ENCODE peak calls at places on chromosomes 6 and 20, in four cellular contexts. One of them, this sample, is unnamed.

GRCh38 chr20:24682496-24683090 is 213.2 kb downstream of the SYNDIG1 start:
- DNase-seq in psoas muscle: no peak
- DNase-seq in Panc1: no peak
- DNase-seq in testis: no peak
- DNase-seq in this sample: no peak

GRCh38 chr6:144286503-144287393 is 1.6 kb downstream of the UTRN start:
- DNase-seq in psoas muscle: peak
- DNase-seq in testis: peak
- DNase-seq in Panc1: peak
- DNase-seq in this sample: peak

GRCh38 chr6:79438015-79438414 is 99.2 kb downstream of the LCA5 start:
- DNase-seq in testis: peak
- DNase-seq in Panc1: no peak
- DNase-seq in psoas muscle: no peak
- DNase-seq in this sample: no peak

GRCh38 chr6:113855500-113856010 is 1.6 kb upstream of the MARCKS start:
- DNase-seq in testis: peak
- DNase-seq in Panc1: no peak
- DNase-seq in psoas muscle: no peak
- DNase-seq in this sample: no peak

GRCh38 chr6:143000771-143001170 is 55.8 kb upstream of the HIVEP2 start:
- DNase-seq in psoas muscle: no peak
- DNase-seq in Panc1: no peak
- DNase-seq in testis: no peak
- DNase-seq in this sample: no peak

GRCh38 chr6:128244751-128245405 is 275.5 kb downstream of the PTPRK start:
- DNase-seq in psoas muscle: no peak
- DNase-seq in Panc1: no peak
- DNase-seq in testis: no peak
- DNase-seq in this sample: no peak

GRCh38 chr6:3628143-3628840 is 123.2 kb downstream of the PXDC1 start:
- DNase-seq in psoas muscle: no peak
- DNase-seq in testis: no peak
- DNase-seq in Panc1: no peak
- DNase-seq in this sample: no peak

GRCh38 chr20:62695448-62696414 is 12.9 kb upstream of the NTSR1 start:
- DNase-seq in Panc1: no peak
- DNase-seq in testis: no peak
- DNase-seq in psoas muscle: no peak
- DNase-seq in this sample: no peak

GRCh38 chr20:56422131-56422823 is 10.2 kb downstream of the CASS4 start:
- DNase-seq in testis: no peak
- DNase-seq in Panc1: no peak
- DNase-seq in psoas muscle: no peak
- DNase-seq in this sample: no peak

GRCh38 chr20:33684533-33685327 is 1.5 kb downstream of the E2F1 start:
- DNase-seq in psoas muscle: no peak
- DNase-seq in Panc1: no peak
- DNase-seq in testis: no peak
- DNase-seq in this sample: no peak

GRCh38 chr6:155126727-155127439 is 131.8 kb downstream of the TIAM2 start:
- DNase-seq in Panc1: peak
- DNase-seq in psoas muscle: peak
- DNase-seq in testis: no peak
- DNase-seq in this sample: no peak

GRCh38 chr6:47106721-47107197 is 64.6 kb upstream of the ADGRF1 start:
- DNase-seq in Panc1: no peak
- DNase-seq in psoas muscle: no peak
- DNase-seq in testis: no peak
- DNase-seq in this sample: no peak

GRCh38 chr20:32483351-32484220 is 101.5 kb downstream of the NOL4L start:
- DNase-seq in psoas muscle: peak
- DNase-seq in Panc1: no peak
- DNase-seq in testis: peak
- DNase-seq in this sample: peak

GRCh38 chr20:35885212-35885611 is 69.1 kb downstream of the SCAND1 start:
- DNase-seq in testis: no peak
- DNase-seq in psoas muscle: no peak
- DNase-seq in Panc1: no peak
- DNase-seq in this sample: no peak

GRCh38 chr20:661474-662288 is 8.7 kb upstream of the SRXN1 start:
- DNase-seq in psoas muscle: no peak
- DNase-seq in testis: no peak
- DNase-seq in Panc1: no peak
- DNase-seq in this sample: no peak

GRCh38 chr20:51525241-51526104 is 17.0 kb downstream of the NFATC2 start:
- DNase-seq in testis: no peak
- DNase-seq in psoas muscle: no peak
- DNase-seq in Panc1: no peak
- DNase-seq in this sample: no peak

DNA sequence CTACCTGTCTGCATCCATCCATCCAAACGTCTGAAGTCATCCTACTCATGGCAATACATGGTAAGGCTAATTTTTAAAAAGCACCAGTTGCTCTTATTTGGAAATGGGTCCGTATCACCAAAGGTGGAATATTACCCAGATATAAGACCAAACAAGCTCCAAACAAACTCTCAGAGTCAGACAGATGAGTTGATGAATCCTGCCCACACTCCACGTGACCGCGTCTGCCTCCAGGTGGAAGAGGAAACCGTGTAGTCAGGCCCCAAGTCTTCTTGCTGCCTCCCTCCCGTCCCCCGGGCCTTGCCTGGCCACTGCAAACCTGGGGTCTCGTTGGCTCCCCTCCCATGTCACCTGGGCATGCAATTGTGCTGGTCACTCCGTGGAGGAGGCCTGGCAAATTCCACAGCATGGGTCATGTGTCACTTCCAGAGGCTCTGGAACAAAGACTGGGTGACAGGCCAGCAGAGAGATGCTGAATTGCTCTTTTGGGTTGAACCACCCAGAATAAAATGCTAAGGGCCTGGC is 31.8 kb downstream of the CTCFL start:
- DNase-seq in psoas muscle: no peak
- DNase-seq in testis: no peak
- DNase-seq in Panc1: no peak
- DNase-seq in this sample: no peak
- H3K4me3 ChIP-seq in psoas muscle: no peak
- H3K4me3 ChIP-seq in testis: no peak
- H3K4me3 ChIP-seq in Panc1: no peak
- H3K4me3 ChIP-seq in this sample: no peak

GRCh38 chr6:122180132-122180531 is 219.3 kb upstream of the HSF2 start:
- DNase-seq in Panc1: no peak
- DNase-seq in psoas muscle: no peak
- DNase-seq in testis: no peak
- DNase-seq in this sample: no peak
- TF ChIP-seq CTCF in Panc1: no peak
- TF ChIP-seq CTCF in psoas muscle: peak
- TF ChIP-seq CTCF in testis: no peak
- TF ChIP-seq CTCF in this sample: no peak

GRCh38 chr6:152112503-152113261 is 305.2 kb downstream of the ESR1 start:
- DNase-seq in psoas muscle: peak
- DNase-seq in Panc1: no peak
- DNase-seq in testis: no peak
- DNase-seq in this sample: peak
- H3K27ac ChIP-seq in psoas muscle: peak
- H3K27ac ChIP-seq in Panc1: no peak
- H3K27ac ChIP-seq in testis: no peak
- H3K27ac ChIP-seq in this sample: peak

DNA sequence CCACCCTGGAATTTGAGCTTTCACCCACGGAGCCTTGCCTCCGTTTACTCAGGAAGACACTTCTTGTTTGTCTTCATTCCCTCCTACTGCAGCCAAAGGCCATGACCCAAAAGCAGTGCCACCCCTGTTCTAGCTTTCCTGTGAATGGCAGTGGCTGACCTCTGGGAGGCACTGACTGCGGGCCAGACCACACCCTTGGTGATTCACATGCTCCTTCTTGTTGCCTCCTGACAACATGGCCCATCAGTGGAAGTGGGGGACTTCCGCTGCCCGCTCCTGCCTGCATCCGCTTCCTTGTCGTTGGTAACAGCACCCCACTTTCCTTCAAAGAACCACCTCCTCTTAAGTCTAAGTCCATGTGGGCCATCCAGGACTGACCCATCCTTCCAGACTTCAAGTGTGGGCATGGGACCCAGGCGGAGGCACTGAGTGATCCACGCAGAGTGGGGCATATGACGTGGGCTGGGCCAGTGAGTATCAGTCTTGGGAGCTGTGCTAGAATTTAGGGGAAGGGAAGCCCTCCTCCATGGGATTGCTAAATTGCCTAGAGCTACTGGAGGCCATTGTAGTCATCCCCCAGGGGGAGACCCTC is 35.1 kb upstream of the KCNB1 start:
- DNase-seq in testis: no peak
- DNase-seq in Panc1: no peak
- DNase-seq in psoas muscle: no peak
- DNase-seq in this sample: no peak
- H3K4me3 ChIP-seq in testis: no peak
- H3K4me3 ChIP-seq in Panc1: no peak
- H3K4me3 ChIP-seq in psoas muscle: no peak
- H3K4me3 ChIP-seq in this sample: no peak

DNA sequence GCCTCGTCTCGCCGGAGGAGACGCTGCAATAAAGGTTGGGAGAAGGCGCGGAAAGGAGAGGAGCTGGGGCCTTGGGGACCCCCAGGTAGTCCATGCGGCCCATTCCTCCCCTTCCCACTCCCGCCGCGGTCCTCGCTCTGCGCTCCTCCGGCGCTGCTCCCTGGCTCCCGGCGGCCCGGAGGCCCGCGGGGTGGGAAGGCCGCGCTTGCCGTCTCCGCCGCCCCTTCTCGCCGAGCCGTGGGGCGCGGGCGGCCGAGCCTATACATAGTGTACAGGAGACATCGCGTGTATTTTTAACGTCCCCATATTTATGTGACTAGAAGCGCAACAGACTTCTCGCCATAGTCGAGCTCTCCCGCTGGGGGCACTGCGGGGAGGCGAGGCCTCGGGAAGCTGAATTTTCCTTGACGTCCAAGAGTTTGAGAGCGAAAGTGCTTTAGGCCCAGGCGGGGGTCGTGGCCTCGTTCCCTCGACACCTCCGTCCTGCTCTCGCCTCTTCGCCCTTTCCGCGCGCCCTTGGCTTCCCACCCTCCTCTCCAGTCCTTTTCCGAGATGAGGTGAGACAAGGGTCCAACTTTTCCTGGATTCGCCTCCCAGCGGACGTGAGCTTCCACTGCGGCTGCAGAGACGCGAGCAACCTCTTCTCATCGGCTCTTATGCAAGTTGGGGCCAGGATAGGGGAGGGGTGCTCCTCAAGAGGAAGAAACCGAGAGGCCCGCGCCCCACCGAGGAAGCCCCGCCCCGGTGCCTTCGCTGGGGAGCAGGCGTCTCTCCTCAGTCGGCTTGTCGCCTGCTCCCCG is 29.0 kb downstream of the SLC12A5 start:
- DNase-seq in Panc1: no peak
- DNase-seq in psoas muscle: peak
- DNase-seq in testis: no peak
- DNase-seq in this sample: peak
- TF ChIP-seq CTCF in Panc1: no peak
- TF ChIP-seq CTCF in psoas muscle: no peak
- TF ChIP-seq CTCF in testis: no peak
- TF ChIP-seq CTCF in this sample: no peak

GRCh38 chr6:44035621-44036020 is 91.6 kb downstream of the MRPL14 start:
- DNase-seq in Panc1: no peak
- DNase-seq in psoas muscle: no peak
- DNase-seq in testis: no peak
- DNase-seq in this sample: no peak

GRCh38 chr6:44036699-44037101 is 90.6 kb downstream of the MRPL14 start:
- DNase-seq in psoas muscle: no peak
- DNase-seq in Panc1: no peak
- DNase-seq in testis: no peak
- DNase-seq in this sample: no peak

GRCh38 chr6:44036196-44036595 is 91.1 kb downstream of the MRPL14 start:
- DNase-seq in Panc1: no peak
- DNase-seq in psoas muscle: no peak
- DNase-seq in testis: no peak
- DNase-seq in this sample: no peak

GRCh38 chr6:44034931-44035345 is 92.3 kb downstream of the MRPL14 start:
- DNase-seq in testis: no peak
- DNase-seq in psoas muscle: no peak
- DNase-seq in Panc1: no peak
- DNase-seq in this sample: no peak

GRCh38 chr6:44034391-44034861 is 92.8 kb downstream of the MRPL14 start:
- DNase-seq in Panc1: no peak
- DNase-seq in testis: no peak
- DNase-seq in psoas muscle: no peak
- DNase-seq in this sample: no peak
- H3K27ac ChIP-seq in Panc1: peak
- H3K27ac ChIP-seq in testis: no peak
- H3K27ac ChIP-seq in psoas muscle: no peak
- H3K27ac ChIP-seq in this sample: no peak

GRCh38 chr6:56713285-56713684 is 70.6 kb upstream of the DST start:
- DNase-seq in psoas muscle: peak
- DNase-seq in testis: no peak
- DNase-seq in Panc1: peak
- DNase-seq in this sample: peak

GRCh38 chr6:56714273-56714672 is 71.6 kb upstream of the DST start:
- DNase-seq in psoas muscle: no peak
- DNase-seq in Panc1: no peak
- DNase-seq in testis: no peak
- DNase-seq in this sample: no peak

GRCh38 chr6:56718236-56718635 is 75.5 kb upstream of the DST start:
- DNase-seq in testis: no peak
- DNase-seq in Panc1: no peak
- DNase-seq in psoas muscle: no peak
- DNase-seq in this sample: no peak

GRCh38 chr6:56716229-56716628 is 73.5 kb upstream of the DST start:
- DNase-seq in Panc1: no peak
- DNase-seq in testis: no peak
- DNase-seq in psoas muscle: no peak
- DNase-seq in this sample: no peak

GRCh38 chr6:56714982-56715456 is 72.3 kb upstream of the DST start:
- DNase-seq in psoas muscle: no peak
- DNase-seq in Panc1: no peak
- DNase-seq in testis: no peak
- DNase-seq in this sample: peak
- H3K4me3 ChIP-seq in psoas muscle: no peak
- H3K4me3 ChIP-seq in Panc1: no peak
- H3K4me3 ChIP-seq in testis: no peak
- H3K4me3 ChIP-seq in this sample: no peak

GRCh38 chr6:168071620-168072019 is 7.4 kb downstream of the FRMD1 start:
- DNase-seq in Panc1: no peak
- DNase-seq in psoas muscle: no peak
- DNase-seq in testis: no peak
- DNase-seq in this sample: no peak
- TF ChIP-seq CTCF in Panc1: no peak
- TF ChIP-seq CTCF in psoas muscle: no peak
- TF ChIP-seq CTCF in testis: no peak
- TF ChIP-seq CTCF in this sample: no peak

This sample was measured in lung.